ENCODE peak calls at places on chromosomes 5 and 9, in eight cellular contexts. M, P, I, T, Y, G, K and S are unnamed samples.

GRCh38 chr9:79134654-79135053 is 437.1 kb upstream of the TLE4 start:
- DNase-seq in Y (no peak), P (no peak), M (no peak), G (peak), K (peak), I (peak), T (peak), S (peak)

GRCh38 chr5:158855510-158855909 is 244.2 kb downstream of the EBF1 start:
- DNase-seq in T (no peak), M (no peak), K (no peak), I (no peak), G (no peak), P (no peak), Y (no peak), S (no peak)

GRCh38 chr9:6133346-6134063 is 82.1 kb upstream of the IL33 start:
- DNase-seq in K (peak), I (peak), Y (no peak), P (no peak), G (no peak), T (peak), M (no peak), S (no peak)

GRCh38 chr5:167796636-167797035 is 494.8 kb upstream of the WWC1 start:
- DNase-seq in I (no peak), M (no peak), G (no peak), P (no peak), T (no peak), K (no peak), Y (no peak), S (no peak)

GRCh38 chr9:126791406-126792230 is 13.2 kb upstream of the ZBTB43 start:
- DNase-seq in T (peak), K (peak), Y (no peak), I (peak), P (no peak), M (no peak), G (no peak), S (no peak)

GRCh38 chr5:36270175-36270574 is 28.4 kb upstream of the NADK2 start:
- DNase-seq in G (no peak), Y (no peak), P (no peak), I (no peak), M (no peak), T (no peak), K (no peak), S (no peak)

GRCh38 chr5:173089581-173089980 is 33.4 kb downstream of the CREBRF start:
- DNase-seq in Y (no peak), P (no peak), K (peak), G (no peak), I (no peak), T (peak), M (no peak), S (no peak)

GRCh38 chr5:96528262-96528661 is 95.2 kb upstream of the PCSK1 start:
- DNase-seq in M (no peak), K (no peak), T (no peak), G (no peak), P (no peak), I (no peak), Y (no peak), S (no peak)

GRCh38 chr9:112487799-112488345 is 1.2 kb downstream of the KIAA1958 start:
- DNase-seq in T (peak), I (peak), G (no peak), P (no peak), K (no peak), Y (no peak), M (no peak), S (no peak)

GRCh38 chr5:177027665-177028064 is 5.2 kb downstream of the ZNF346 start:
- DNase-seq in K (no peak), I (no peak), T (no peak), M (no peak), Y (no peak), P (no peak), G (no peak), S (no peak)

GRCh38 chr9:136244116-136244775 is 1.4 kb downstream of the QSOX2 start:
- DNase-seq in Y (no peak), M (no peak), I (no peak), G (no peak), K (no peak), P (no peak), T (no peak), S (no peak)

GRCh38 chr5:104815212-104815611 is 1252.6 kb upstream of the NUDT12 start:
- DNase-seq in P (no peak), I (no peak), Y (no peak), T (no peak), K (no peak), M (no peak), G (no peak), S (no peak)

GRCh38 chr5:38316544-38317224 is 58.3 kb downstream of the EGFLAM start:
- DNase-seq in P (no peak), I (no peak), M (no peak), T (peak), G (no peak), Y (no peak), K (peak), S (no peak)

GRCh38 chr5:142186821-142187594 is 78.4 kb downstream of the NDFIP1 start:
- DNase-seq in G (no peak), Y (no peak), I (no peak), P (no peak), T (no peak), K (peak), M (peak), S (no peak)

GRCh38 chr9:93523518-93524144 is 52.8 kb upstream of the PHF2 start:
- DNase-seq in G (no peak), M (no peak), I (no peak), Y (no peak), P (no peak), T (no peak), K (no peak), S (no peak)

GRCh38 chr5:10301842-10302610 is 5.7 kb downstream of the CMBL start:
- DNase-seq in P (no peak), G (no peak), M (peak), Y (no peak), T (no peak), I (peak), K (no peak), S (no peak)

GRCh38 chr5:21919417-21920022 is 933.6 kb downstream of the CDH12 start:
- DNase-seq in I (peak), K (peak), M (no peak), P (no peak), Y (peak), G (no peak), T (no peak), S (peak)

GRCh38 chr5:123876265-123876790 is 364.4 kb downstream of the CSNK1G3 start:
- DNase-seq in M (no peak), G (no peak), Y (no peak), P (no peak), T (no peak), I (no peak), K (no peak), S (no peak)

GRCh38 chr9:36764364-36765076 is 191.8 kb downstream of the MELK start:
- DNase-seq in P (no peak), T (no peak), Y (no peak), M (no peak), G (no peak), I (no peak), K (no peak), S (no peak)

GRCh38 chr5:13830536-13830935 is 114.0 kb downstream of the DNAH5 start:
- DNase-seq in Y (no peak), K (no peak), T (no peak), I (peak), M (no peak), P (no peak), G (no peak), S (no peak)

GRCh38 chr5:181188700-181189362 is 16.2 kb downstream of the TRIM7 start:
- DNase-seq in I (peak), K (peak), T (peak), M (peak), P (peak), G (peak), Y (peak), S (no peak)

GRCh38 chr9:71955300-71955915 is 44.0 kb downstream of the C9orf85 start:
- DNase-seq in K (no peak), M (no peak), I (no peak), G (no peak), Y (no peak), T (no peak), P (no peak), S (no peak)

GRCh38 chr5:156149203-156149602 is 177.8 kb upstream of the SGCD start:
- DNase-seq in T (peak), M (no peak), G (no peak), Y (no peak), P (no peak), K (peak), I (no peak), S (no peak)

GRCh38 chr9:93826209-93826608 is 128.9 kb downstream of the BARX1 start:
- DNase-seq in G (peak), Y (peak), M (no peak), K (no peak), T (no peak), I (no peak), P (peak), S (peak)

GRCh38 chr5:170986598-170986997 is 124.8 kb downstream of the RANBP17 start:
- DNase-seq in K (peak), I (peak), G (no peak), Y (no peak), P (no peak), T (peak), M (no peak), S (no peak)

GRCh38 chr5:6215891-6216290 is 162.5 kb downstream of the MED10 start:
- DNase-seq in K (no peak), I (no peak), G (no peak), Y (no peak), P (no peak), M (no peak), T (no peak), S (no peak)

GRCh38 chr5:150816946-150817345 is 29.4 kb upstream of the IRGM start:
- DNase-seq in P (no peak), I (no peak), K (no peak), G (no peak), Y (no peak), T (no peak), M (no peak), S (no peak)

GRCh38 chr9:134455537-134455936 is 129.3 kb downstream of the RXRA start:
- DNase-seq in P (no peak), G (no peak), K (no peak), I (no peak), Y (no peak), M (peak), T (no peak), S (no peak)

GRCh38 chr5:33829430-33829829 is 62.4 kb downstream of the ADAMTS12 start:
- DNase-seq in G (no peak), M (no peak), T (no peak), I (no peak), P (no peak), Y (no peak), K (no peak), S (no peak)

GRCh38 chr5:135457424-135458071 is 5.4 kb upstream of the TIFAB start:
- DNase-seq in M (peak), Y (peak), T (peak), K (peak), G (peak), I (peak), P (peak), S (peak)

GRCh38 chr5:55004728-55005127 is 19.3 kb upstream of the GZMK start:
- DNase-seq in P (no peak), I (peak), T (peak), G (no peak), Y (no peak), M (no peak), K (peak), S (no peak)

GRCh38 chr9:38066167-38066906 is 2.7 kb downstream of the SHB start:
- DNase-seq in P (no peak), M (no peak), G (peak), Y (no peak), T (no peak), I (peak), K (no peak), S (no peak)

GRCh38 chr5:96668725-96669124 is 6.5 kb downstream of the CAST start:
- DNase-seq in K (no peak), I (no peak), P (no peak), M (no peak), G (no peak), T (no peak), Y (no peak), S (no peak)

GRCh38 chr9:15386465-15386864 is 36.2 kb upstream of the SNAPC3 start:
- DNase-seq in G (no peak), I (no peak), Y (no peak), M (no peak), P (no peak), T (no peak), K (no peak), S (no peak)

GRCh38 chr5:174837919-174838902 is 113.8 kb downstream of the MSX2 start:
- DNase-seq in M (no peak), G (peak), Y (no peak), T (peak), P (no peak), K (peak), I (peak), S (peak)

GRCh38 chr9:115964710-115965347 is 188.8 kb upstream of the PAPPA start:
- DNase-seq in I (no peak), T (peak), P (no peak), K (no peak), G (no peak), Y (no peak), M (no peak), S (no peak)